ENCODE peak calls at places on chromosomes 5 and 9, in five cellular contexts. L, Z, T, P and H are unnamed samples.

GRCh38 chr9:96510258-96510657 is 60.3 kb downstream of the HABP4 start:
- DNase-seq in L (no peak), Z (no peak), T (no peak), P (no peak), H (no peak)

GRCh38 chr9:14296462-14296861 is 17.5 kb downstream of the NFIB start:
- DNase-seq in L (no peak), Z (no peak), T (no peak), P (no peak), H (no peak)

GRCh38 chr5:149035282-149035882 is 27.5 kb downstream of the SH3TC2 start:
- DNase-seq in L (no peak), Z (peak; percentile 48), T (peak; percentile 74), P (peak; percentile 67), H (peak; percentile 60)

GRCh38 chr5:115857621-115858349 is 16.1 kb downstream of the AP3S1 start:
- DNase-seq in L (no peak), Z (no peak), T (no peak), P (no peak), H (peak; percentile 52)

GRCh38 chr9:15372385-15373200 is 50.1 kb upstream of the SNAPC3 start:
- DNase-seq in L (no peak), Z (no peak), T (no peak), P (no peak), H (no peak)

GRCh38 chr5:79689541-79690466 is at the start of gene CMYA5:
- DNase-seq in L (no peak), Z (no peak), T (no peak), P (no peak), H (peak; percentile 72)

GRCh38 chr5:116576043-116576713 is 1.6 kb upstream of the SEMA6A start:
- DNase-seq in L (no peak), Z (peak; percentile 72), T (peak; percentile 48), P (peak; percentile 94), H (peak; percentile 73)

GRCh38 chr9:129411501-129412175 is 209.3 kb downstream of the C9orf50 start:
- DNase-seq in L (no peak), Z (no peak), T (no peak), P (no peak), H (no peak)

GRCh38 chr9:125888220-125888619 is 141.0 kb downstream of the PBX3 start:
- DNase-seq in L (no peak), Z (no peak), T (no peak), P (no peak), H (no peak)

GRCh38 chr5:123265551-123265950 is 157.7 kb downstream of the CEP120 start:
- DNase-seq in L (no peak), Z (no peak), T (no peak), P (no peak), H (no peak)

GRCh38 chr9:98724810-98725530 is 16.2 kb upstream of the GABBR2 start:
- DNase-seq in L (no peak), Z (no peak), T (no peak), P (no peak), H (no peak)
- TF ChIP-seq JUND in L (no peak), Z (no peak), T (no peak), P (no peak), H (no peak)

GRCh38 chr5:137144656-137145055 is 354.5 kb downstream of the SPOCK1 start:
- DNase-seq in L (no peak), Z (no peak), T (no peak), P (no peak), H (no peak)

GRCh38 chr5:137142371-137143243 is 356.5 kb downstream of the SPOCK1 start:
- DNase-seq in L (peak; percentile 21), Z (no peak), T (no peak), P (no peak), H (no peak)

GRCh38 chr5:137143244-137143605 is 355.9 kb downstream of the SPOCK1 start:
- DNase-seq in L (no peak), Z (no peak), T (no peak), P (no peak), H (no peak)

GRCh38 chr5:137145726-137146125 is 353.4 kb downstream of the SPOCK1 start:
- DNase-seq in L (no peak), Z (no peak), T (no peak), P (no peak), H (no peak)

GRCh38 chr5:137141779-137142178 is 357.3 kb downstream of the SPOCK1 start:
- DNase-seq in L (no peak), Z (no peak), T (no peak), P (no peak), H (peak; percentile 58)
- TF ChIP-seq JUND in L (no peak), Z (no peak), T (no peak), P (no peak), H (no peak)

DNA sequence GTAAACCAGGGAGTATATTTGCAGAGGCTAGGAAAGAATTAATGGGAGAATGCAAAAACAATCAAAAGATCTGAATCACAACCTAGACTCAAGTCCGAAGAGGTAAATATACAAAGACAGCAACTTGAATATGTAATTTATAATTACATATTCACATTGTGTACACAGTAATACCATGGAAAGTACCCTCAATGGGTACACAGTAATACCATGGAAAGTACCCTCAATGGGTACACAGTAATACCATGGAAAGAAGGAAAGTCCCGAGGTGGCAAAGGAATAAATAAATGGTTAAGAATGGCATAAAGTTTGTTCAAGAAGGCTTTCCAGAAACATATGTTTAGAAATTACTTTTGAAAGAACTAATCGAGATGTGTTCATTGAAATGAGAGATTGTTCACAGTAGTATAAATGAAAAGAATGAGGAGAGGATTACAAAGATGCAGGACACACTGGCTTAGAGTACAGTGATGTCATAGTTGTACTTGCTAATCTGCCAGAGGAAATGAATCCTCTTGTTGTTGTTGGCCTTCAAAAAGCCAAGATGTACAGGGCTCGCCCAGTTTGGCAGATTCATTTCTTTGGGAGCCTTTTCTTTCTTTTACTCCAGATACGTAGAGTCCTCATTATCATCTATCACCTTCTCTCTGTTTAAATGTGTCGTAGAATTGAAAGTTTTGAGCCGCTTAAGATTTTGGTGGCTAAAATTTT is 116.0 kb downstream of the UNC13B start:
- DNase-seq in L (no peak), Z (no peak), T (no peak), P (no peak), H (no peak)
- TF ChIP-seq JUND in L (no peak), Z (no peak), T (no peak), P (no peak), H (no peak)

GRCh38 chr9:137778914-137779313 is 98.7 kb upstream of the CACNA1B start:
- DNase-seq in L (no peak), Z (no peak), T (no peak), P (no peak), H (no peak)

GRCh38 chr9:137776306-137776995 is 101.1 kb upstream of the CACNA1B start:
- DNase-seq in L (no peak), Z (no peak), T (no peak), P (no peak), H (no peak)

GRCh38 chr9:137778336-137778735 is 99.2 kb upstream of the CACNA1B start:
- DNase-seq in L (no peak), Z (no peak), T (no peak), P (no peak), H (no peak)

GRCh38 chr9:137774775-137775386 is 102.7 kb upstream of the CACNA1B start:
- DNase-seq in L (no peak), Z (no peak), T (no peak), P (no peak), H (no peak)

GRCh38 chr9:137777761-137778160 is 99.8 kb upstream of the CACNA1B start:
- DNase-seq in L (no peak), Z (no peak), T (no peak), P (no peak), H (no peak)
- TF ChIP-seq JUND in L (no peak), Z (no peak), T (no peak), P (no peak), H (no peak)

GRCh38 chr9:135819905-135820304 is 87.4 kb downstream of the CAMSAP1 start:
- DNase-seq in L (no peak), Z (no peak), T (no peak), P (no peak), H (no peak)
- TF ChIP-seq JUND in L (no peak), Z (no peak), T (no peak), P (no peak), H (no peak)

GRCh38 chr9:134634667-134635230 is 6.9 kb upstream of the COL5A1 start:
- DNase-seq in L (no peak), Z (no peak), T (no peak), P (no peak), H (no peak)

GRCh38 chr9:134632329-134632728 is 9.3 kb upstream of the COL5A1 start:
- DNase-seq in L (no peak), Z (no peak), T (no peak), P (no peak), H (no peak)

GRCh38 chr9:134634190-134634589 is 7.4 kb upstream of the COL5A1 start:
- DNase-seq in L (no peak), Z (no peak), T (no peak), P (no peak), H (no peak)

GRCh38 chr9:134631881-134632280 is 9.7 kb upstream of the COL5A1 start:
- DNase-seq in L (no peak), Z (no peak), T (no peak), P (no peak), H (no peak)

GRCh38 chr9:134633362-134634142 is 8.1 kb upstream of the COL5A1 start:
- DNase-seq in L (no peak), Z (no peak), T (no peak), P (no peak), H (no peak)
- TF ChIP-seq JUND in L (no peak), Z (no peak), T (no peak), P (no peak), H (no peak)

GRCh38 chr9:114434878-114435311 is 47.1 kb upstream of the AKNA start:
- DNase-seq in L (no peak), Z (peak; percentile 35), T (peak; percentile 60), P (peak; percentile 64), H (peak; percentile 73)
- TF ChIP-seq JUND in L (no peak), Z (no peak), T (no peak), P (no peak), H (no peak)